ENCODE peak calls at places on chromosomes 16 and 17, in five cellular contexts. V, W, D, O and L are unnamed samples.

GRCh38 chr16:57562669-57563486 is 20.4 kb downstream of the ADGRG5 start:
- DNase-seq in O (no peak), W (no peak), V (no peak), D (no peak), L (no peak)

GRCh38 chr16:391885-392335 is 5.1 kb upstream of the NME4 start:
- DNase-seq in D (peak; percentile 28), W (no peak), V (peak; percentile 66), O (peak; percentile 57), L (peak; percentile 60)

GRCh38 chr17:7249830-7250229 is 1.7 kb downstream of the CTDNEP1 start:
- DNase-seq in W (no peak), V (no peak), D (no peak), O (no peak), L (no peak)

GRCh38 chr17:76716146-76716833 is 5.5 kb upstream of the MXRA7 start:
- DNase-seq in D (no peak), O (no peak), W (no peak), V (no peak), L (no peak)

GRCh38 chr17:17069849-17070248 is 27.6 kb downstream of the MPRIP start:
- DNase-seq in W (no peak), D (no peak), V (no peak), O (no peak), L (no peak)

GRCh38 chr17:79986441-79987186 is 49.1 kb downstream of the TBC1D16 start:
- DNase-seq in W (no peak), D (peak; percentile 45), V (no peak), O (no peak), L (peak; percentile 94)

GRCh38 chr17:41814195-41814594 is 1.4 kb downstream of the FKBP10 start:
- DNase-seq in W (no peak), V (peak; percentile 90), D (no peak), O (no peak), L (no peak)

GRCh38 chr16:21685034-21685455 is 21.3 kb downstream of the OTOA start:
- DNase-seq in W (no peak), D (no peak), V (no peak), O (no peak), L (no peak)